ENCODE peak calls at places on chromosome 1, in five cellular contexts. N is activated gamma-delta T cell treated with Interleukin-2 at 50 U/mL for 16 hours, Q is cardiac muscle cell, W is M059J, J is GM23248. C is an unnamed sample.

GRCh38 chr1:237701534-237701933 is 189.2 kb downstream of the ZP4 start:
- DNase-seq in N (no peak), Q (no peak), W (no peak), J (no peak), C (no peak)

GRCh38 chr1:211734791-211735190 is 59.4 kb upstream of the NEK2 start:
- DNase-seq in N (no peak), Q (no peak), W (peak), J (no peak), C (no peak)

GRCh38 chr1:33350611-33351280 is 29.8 kb upstream of the A3GALT2 start:
- DNase-seq in N (no peak), Q (no peak), W (no peak), J (no peak), C (no peak)

GRCh38 chr1:240925273-240925672 is 313.3 kb upstream of the GREM2 start:
- DNase-seq in N (no peak), Q (no peak), W (no peak), J (no peak), C (no peak)

GRCh38 chr1:200243042-200243437 is 166.8 kb downstream of the ZNF281 start:
- DNase-seq in N (no peak), Q (no peak), W (peak), J (peak), C (no peak)

GRCh38 chr1:112247971-112248370 is 148.0 kb upstream of the CTTNBP2NL start:
- DNase-seq in N (no peak), Q (no peak), W (no peak), J (no peak), C (no peak)

GRCh38 chr1:14543191-14543849 is 55.2 kb upstream of the KAZN start:
- DNase-seq in N (no peak), Q (no peak), W (peak), J (peak), C (no peak)

GRCh38 chr1:168386949-168387586 is 106.4 kb downstream of the TBX19 start:
- DNase-seq in N (peak), Q (peak), W (peak), J (peak), C (no peak)

GRCh38 chr1:22711591-22712501 is 1.2 kb downstream of the EPHB2 start:
- DNase-seq in N (no peak), Q (peak), W (no peak), J (peak), C (peak)